ENCODE peak calls at places on chromosomes 7 and 10, in ten cellular contexts. F, K, R, W, A, O, G, Z, J and B are unnamed samples.

GRCh38 chr7:24178811-24179210 is 105.2 kb upstream of the NPY start:
- DNase-seq in F (no peak), K (no peak), R (no peak), W (no peak), A (no peak), O (no peak), G (no peak), Z (no peak), J (no peak), B (no peak)

GRCh38 chr10:61998937-61999336 is 97.4 kb downstream of the ARID5B start:
- DNase-seq in F (no peak), K (no peak), R (no peak), W (no peak), A (no peak), O (no peak), G (no peak), Z (no peak), J (no peak), B (no peak)

GRCh38 chr7:122219253-122219865 is 75.3 kb upstream of the AASS start:
- DNase-seq in F (peak), K (peak), R (no peak), W (peak), A (no peak), O (peak), G (no peak), Z (peak), J (peak), B (no peak)

GRCh38 chr10:14010083-14010551 is 320.6 kb downstream of the FRMD4A start:
- DNase-seq in F (peak), K (peak), R (no peak), W (peak), A (no peak), O (no peak), G (peak), Z (peak), J (peak), B (no peak)

GRCh38 chr7:142891490-142892082 is 6.0 kb upstream of the TRPV6 start:
- DNase-seq in F (no peak), K (no peak), R (no peak), W (no peak), A (no peak), O (no peak), G (no peak), Z (no peak), J (no peak), B (no peak)

GRCh38 chr10:14749051-14749809 is 25.5 kb downstream of the FAM107B start:
- DNase-seq in F (no peak), K (no peak), R (no peak), W (no peak), A (no peak), O (no peak), G (no peak), Z (no peak), J (no peak), B (peak)

GRCh38 chr10:114252097-114252496 is 13.0 kb downstream of the VWA2 start:
- DNase-seq in F (no peak), K (no peak), R (no peak), W (no peak), A (no peak), O (no peak), G (no peak), Z (no peak), J (no peak), B (no peak)

GRCh38 chr7:101612885-101613490 is 16.1 kb downstream of the MYL10 start:
- DNase-seq in F (no peak), K (peak), R (no peak), W (no peak), A (no peak), O (no peak), G (no peak), Z (no peak), J (no peak), B (no peak)

GRCh38 chr7:66522518-66522917 is 106.2 kb upstream of the KCTD7 start:
- DNase-seq in F (no peak), K (peak), R (no peak), W (no peak), A (no peak), O (peak), G (no peak), Z (no peak), J (peak), B (no peak)

GRCh38 chr7:41886257-41886905 is 183.5 kb upstream of the INHBA start:
- DNase-seq in F (peak), K (peak), R (peak), W (no peak), A (peak), O (peak), G (peak), Z (peak), J (peak), B (no peak)

GRCh38 chr10:93437000-93437945 is 44.9 kb downstream of the MYOF start:
- DNase-seq in F (peak), K (peak), R (peak), W (no peak), A (peak), O (peak), G (peak), Z (peak), J (peak), B (peak)

GRCh38 chr10:132133449-132134291 is 53.1 kb upstream of the DPYSL4 start:
- DNase-seq in F (no peak), K (no peak), R (peak), W (no peak), A (peak), O (no peak), G (no peak), Z (no peak), J (no peak), B (peak)

GRCh38 chr7:22586806-22587180 is 86.8 kb upstream of the STEAP1B start:
- DNase-seq in F (peak), K (peak), R (no peak), W (no peak), A (no peak), O (peak), G (peak), Z (peak), J (peak), B (no peak)
- TF ChIP-seq CTCF in F (peak), K (peak), R (peak), W (no peak), A (no peak), O (peak), G (peak), Z (peak), J (peak), B (peak)

GRCh38 chr10:122510736-122511135 is 49.4 kb downstream of the HTRA1 start:
- DNase-seq in F (no peak), K (no peak), R (no peak), W (no peak), A (no peak), O (no peak), G (no peak), Z (no peak), J (no peak), B (no peak)
- TF ChIP-seq CTCF in F (no peak), K (no peak), R (no peak), W (no peak), A (no peak), O (no peak), G (no peak), Z (no peak), J (no peak), B (no peak)

DNA sequence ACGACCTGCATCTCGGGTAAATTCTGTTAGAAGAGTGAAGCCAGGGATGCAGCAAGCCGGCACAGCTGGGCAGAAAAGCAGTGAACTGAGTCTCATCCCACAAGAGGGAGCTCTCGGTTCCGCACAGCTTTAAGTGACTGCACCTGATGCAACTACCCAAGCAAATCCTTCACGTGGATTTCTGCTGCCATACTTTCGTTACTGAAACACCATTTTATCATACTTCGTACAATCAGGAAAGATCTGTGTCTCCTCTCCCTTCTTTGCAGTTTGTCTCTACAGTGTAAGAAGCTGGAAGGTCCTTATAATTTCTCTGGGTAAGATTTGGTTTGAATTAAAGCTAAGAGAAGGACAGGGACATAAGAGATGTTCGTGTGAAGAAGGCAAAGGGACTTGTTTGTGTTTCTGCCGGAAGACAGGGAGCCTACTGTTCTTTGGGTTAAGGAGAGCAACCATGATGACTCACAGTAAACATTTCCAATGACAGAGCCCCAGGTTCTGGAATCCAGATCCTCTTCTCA is 427.0 kb downstream of the GPAM start:
- DNase-seq in F (peak), K (peak), R (peak), W (peak), A (peak), O (peak), G (no peak), Z (no peak), J (peak), B (peak)
- TF ChIP-seq CTCF in F (peak), K (peak), R (peak), W (peak), A (peak), O (peak), G (peak), Z (no peak), J (peak), B (peak)

DNA sequence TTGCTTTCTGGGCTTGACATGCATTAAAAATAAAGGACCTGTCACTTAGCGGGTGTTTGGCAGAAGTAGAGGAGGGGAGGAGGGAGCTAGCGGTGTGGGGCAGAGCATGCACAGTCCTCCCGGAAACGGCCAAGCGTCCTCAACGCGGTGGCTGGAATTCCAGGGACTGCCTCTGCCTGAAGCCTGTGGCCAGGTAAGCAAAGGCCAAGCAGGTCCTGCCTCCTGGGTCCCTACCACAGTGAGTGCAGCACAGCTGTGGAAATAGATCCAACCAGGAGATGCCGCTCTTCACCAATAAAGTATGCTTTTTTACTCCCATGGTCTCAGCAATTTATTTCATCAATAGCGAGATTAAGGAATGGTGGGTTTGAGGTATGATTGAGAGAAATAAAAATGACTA is 323.4 kb downstream of the WDR37 start:
- DNase-seq in F (no peak), K (no peak), R (no peak), W (no peak), A (peak), O (no peak), G (no peak), Z (no peak), J (no peak), B (no peak)
- TF ChIP-seq CTCF in F (no peak), K (no peak), R (no peak), W (no peak), A (no peak), O (no peak), G (no peak), Z (no peak), J (no peak), B (no peak)